ENCODE peak calls at places on chromosome 11, in six cellular contexts. F is NCI-H1105, T is osteocyte, P is Calu3, V is aorta, Y is SW 1271. M is an unnamed sample.

GRCh38 chr11:9210224-9210921 is 54.8 kb downstream of the DENND5A start:
- DNase-seq in V (no peak), Y (no peak), P (peak; percentile 15), T (no peak), F (no peak), M (no peak)

GRCh38 chr11:79081441-79082124 is 359.2 kb downstream of the TENM4 start:
- DNase-seq in Y (no peak), V (no peak), F (no peak), T (no peak), P (no peak), M (no peak)

GRCh38 chr11:27282141-27282590 is 80.8 kb downstream of the CCDC34 start:
- DNase-seq in V (peak; percentile 81), T (peak; percentile 88), F (no peak), P (no peak), Y (no peak), M (peak; percentile 85)

GRCh38 chr11:61026121-61027031 is 54.9 kb downstream of the CD6 start:
- DNase-seq in V (no peak), Y (no peak), P (no peak), T (no peak), F (no peak), M (no peak)

GRCh38 chr11:34264266-34265110 is 93.3 kb downstream of the ABTB2 start:
- DNase-seq in Y (no peak), V (no peak), P (no peak), T (no peak), F (no peak), M (no peak)

GRCh38 chr11:66070604-66071325 is 693 bp downstream of the PACS1 start:
- DNase-seq in Y (no peak), V (peak; percentile 91), T (peak; percentile 85), F (no peak), P (peak; percentile 30), M (peak; percentile 85)

GRCh38 chr11:12963789-12964536 is 45.2 kb upstream of the RASSF10 start:
- DNase-seq in P (peak; percentile 84), F (peak; percentile 54), T (peak; percentile 87), V (peak; percentile 86), Y (peak; percentile 25), M (no peak)

GRCh38 chr11:134364261-134364660 is 32.5 kb downstream of the GLB1L2 start:
- DNase-seq in Y (no peak), V (peak; percentile 56), F (no peak), P (no peak), T (no peak), M (no peak)

GRCh38 chr11:8646873-8647272 is 35.6 kb downstream of the TRIM66 start:
- DNase-seq in Y (no peak), V (no peak), F (no peak), P (no peak), T (no peak), M (no peak)

GRCh38 chr11:131626761-131627160 is 256.3 kb downstream of the NTM start:
- DNase-seq in T (no peak), F (peak; percentile 79), V (no peak), Y (no peak), P (no peak), M (no peak)

GRCh38 chr11:126809514-126810289 is 190.9 kb downstream of the KIRREL3 start:
- DNase-seq in Y (no peak), P (no peak), T (no peak), F (no peak), V (no peak), M (no peak)

GRCh38 chr11:75164318-75164827 is 13.5 kb downstream of the SLCO2B1 start:
- DNase-seq in P (no peak), Y (no peak), V (no peak), T (no peak), F (no peak), M (no peak)